ENCODE peak calls at places on chromosomes 1 and 21, in nine cellular contexts. One of them, this sample, is unnamed.

GRCh38 chr1:155479205-155479604 is 83.4 kb downstream of the ASH1L start:
- DNase-seq in pancreas: no peak
- DNase-seq in Panc1: no peak
- DNase-seq in fibroblast of villous mesenchyme: peak
- DNase-seq in GM23338: no peak
- DNase-seq in fibroblast of the aortic adventitia: peak
- DNase-seq in NB4: peak
- DNase-seq in HCT116: no peak
- DNase-seq in choroid plexus epithelial cell: peak
- DNase-seq in this sample: peak

GRCh38 chr21:44982558-44983244 is 42.9 kb downstream of the SLX9 start:
- DNase-seq in fibroblast of villous mesenchyme: peak
- DNase-seq in NB4: no peak
- DNase-seq in choroid plexus epithelial cell: peak
- DNase-seq in fibroblast of the aortic adventitia: no peak
- DNase-seq in HCT116: no peak
- DNase-seq in Panc1: no peak
- DNase-seq in pancreas: peak
- DNase-seq in GM23338: no peak
- DNase-seq in this sample: no peak

GRCh38 chr21:32083175-32083574 is 195.7 kb downstream of the MIS18A start:
- DNase-seq in pancreas: no peak
- DNase-seq in GM23338: no peak
- DNase-seq in HCT116: no peak
- DNase-seq in Panc1: no peak
- DNase-seq in NB4: no peak
- DNase-seq in choroid plexus epithelial cell: no peak
- DNase-seq in fibroblast of villous mesenchyme: no peak
- DNase-seq in fibroblast of the aortic adventitia: no peak
- DNase-seq in this sample: no peak

GRCh38 chr1:110538082-110538481 is 19.1 kb upstream of the KCNA10 start:
- DNase-seq in GM23338: peak
- DNase-seq in choroid plexus epithelial cell: no peak
- DNase-seq in pancreas: no peak
- DNase-seq in HCT116: no peak
- DNase-seq in NB4: no peak
- DNase-seq in Panc1: no peak
- DNase-seq in fibroblast of the aortic adventitia: no peak
- DNase-seq in fibroblast of villous mesenchyme: no peak
- DNase-seq in this sample: no peak

GRCh38 chr1:96710708-96711477 is 10.7 kb upstream of the PTBP2 start:
- DNase-seq in Panc1: no peak
- DNase-seq in pancreas: no peak
- DNase-seq in choroid plexus epithelial cell: peak
- DNase-seq in NB4: peak
- DNase-seq in GM23338: no peak
- DNase-seq in HCT116: no peak
- DNase-seq in fibroblast of the aortic adventitia: peak
- DNase-seq in fibroblast of villous mesenchyme: no peak
- DNase-seq in this sample: peak

GRCh38 chr1:44832068-44832700 is 10.9 kb downstream of the PTCH2 start:
- DNase-seq in NB4: no peak
- DNase-seq in pancreas: no peak
- DNase-seq in Panc1: no peak
- DNase-seq in choroid plexus epithelial cell: no peak
- DNase-seq in GM23338: peak
- DNase-seq in fibroblast of the aortic adventitia: no peak
- DNase-seq in fibroblast of villous mesenchyme: no peak
- DNase-seq in HCT116: no peak
- DNase-seq in this sample: no peak

GRCh38 chr1:201488817-201489581 is 17.9 kb downstream of the CSRP1 start:
- DNase-seq in fibroblast of the aortic adventitia: peak
- DNase-seq in Panc1: no peak
- DNase-seq in HCT116: peak
- DNase-seq in pancreas: no peak
- DNase-seq in NB4: no peak
- DNase-seq in choroid plexus epithelial cell: peak
- DNase-seq in GM23338: no peak
- DNase-seq in fibroblast of villous mesenchyme: peak
- DNase-seq in this sample: peak

GRCh38 chr1:107315652-107316051 is 174.8 kb downstream of the NTNG1 start:
- DNase-seq in GM23338: no peak
- DNase-seq in fibroblast of the aortic adventitia: no peak
- DNase-seq in fibroblast of villous mesenchyme: no peak
- DNase-seq in NB4: no peak
- DNase-seq in Panc1: no peak
- DNase-seq in pancreas: no peak
- DNase-seq in HCT116: no peak
- DNase-seq in choroid plexus epithelial cell: no peak
- DNase-seq in this sample: no peak

GRCh38 chr1:157969693-157970485 is 23.6 kb upstream of the KIRREL1 start:
- DNase-seq in fibroblast of the aortic adventitia: peak
- DNase-seq in NB4: peak
- DNase-seq in pancreas: no peak
- DNase-seq in GM23338: peak
- DNase-seq in Panc1: no peak
- DNase-seq in HCT116: peak
- DNase-seq in choroid plexus epithelial cell: peak
- DNase-seq in fibroblast of villous mesenchyme: peak
- DNase-seq in this sample: peak

GRCh38 chr1:53134961-53135734 is 7.3 kb downstream of the SLC1A7 start:
- DNase-seq in fibroblast of the aortic adventitia: peak
- DNase-seq in GM23338: no peak
- DNase-seq in Panc1: no peak
- DNase-seq in HCT116: no peak
- DNase-seq in pancreas: no peak
- DNase-seq in NB4: no peak
- DNase-seq in choroid plexus epithelial cell: no peak
- DNase-seq in fibroblast of villous mesenchyme: peak
- DNase-seq in this sample: peak

GRCh38 chr1:117857434-117857833 is 72.0 kb downstream of the GDAP2 start:
- DNase-seq in pancreas: no peak
- DNase-seq in NB4: no peak
- DNase-seq in fibroblast of the aortic adventitia: peak
- DNase-seq in choroid plexus epithelial cell: no peak
- DNase-seq in fibroblast of villous mesenchyme: peak
- DNase-seq in GM23338: no peak
- DNase-seq in HCT116: no peak
- DNase-seq in Panc1: no peak
- DNase-seq in this sample: no peak

GRCh38 chr1:153348511-153349362 is at the start of gene PGLYRP4:
- DNase-seq in HCT116: peak
- DNase-seq in choroid plexus epithelial cell: no peak
- DNase-seq in pancreas: no peak
- DNase-seq in NB4: no peak
- DNase-seq in fibroblast of the aortic adventitia: no peak
- DNase-seq in fibroblast of villous mesenchyme: no peak
- DNase-seq in Panc1: no peak
- DNase-seq in GM23338: peak
- DNase-seq in this sample: no peak

GRCh38 chr1:152398812-152399698 is 15.0 kb downstream of the CRNN start:
- DNase-seq in fibroblast of villous mesenchyme: no peak
- DNase-seq in HCT116: peak
- DNase-seq in Panc1: no peak
- DNase-seq in NB4: peak
- DNase-seq in choroid plexus epithelial cell: peak
- DNase-seq in GM23338: peak
- DNase-seq in pancreas: no peak
- DNase-seq in fibroblast of the aortic adventitia: peak
- DNase-seq in this sample: peak

GRCh38 chr1:187264995-187265602 is 436.4 kb downstream of the PLA2G4A start:
- DNase-seq in Panc1: peak
- DNase-seq in GM23338: peak
- DNase-seq in HCT116: peak
- DNase-seq in choroid plexus epithelial cell: peak
- DNase-seq in fibroblast of the aortic adventitia: peak
- DNase-seq in NB4: peak
- DNase-seq in fibroblast of villous mesenchyme: peak
- DNase-seq in pancreas: no peak
- DNase-seq in this sample: peak

GRCh38 chr1:156487862-156488261 is 12.7 kb downstream of the MEF2D start:
- DNase-seq in GM23338: no peak
- DNase-seq in HCT116: no peak
- DNase-seq in pancreas: peak
- DNase-seq in Panc1: no peak
- DNase-seq in NB4: no peak
- DNase-seq in fibroblast of the aortic adventitia: no peak
- DNase-seq in fibroblast of villous mesenchyme: no peak
- DNase-seq in choroid plexus epithelial cell: no peak
- DNase-seq in this sample: no peak

GRCh38 chr1:179366093-179366800 is 476 bp downstream of the AXDND1 start:
- DNase-seq in choroid plexus epithelial cell: peak
- DNase-seq in fibroblast of the aortic adventitia: no peak
- DNase-seq in pancreas: no peak
- DNase-seq in NB4: no peak
- DNase-seq in fibroblast of villous mesenchyme: peak
- DNase-seq in GM23338: peak
- DNase-seq in HCT116: no peak
- DNase-seq in Panc1: no peak
- DNase-seq in this sample: peak

GRCh38 chr1:15220825-15221431 is 26.1 kb upstream of the FHAD1 start:
- DNase-seq in Panc1: no peak
- DNase-seq in NB4: no peak
- DNase-seq in GM23338: peak
- DNase-seq in pancreas: no peak
- DNase-seq in HCT116: no peak
- DNase-seq in fibroblast of the aortic adventitia: no peak
- DNase-seq in choroid plexus epithelial cell: no peak
- DNase-seq in fibroblast of villous mesenchyme: no peak
- DNase-seq in this sample: no peak
- TF ChIP-seq CTCF in Panc1: no peak
- TF ChIP-seq CTCF in NB4: no peak
- TF ChIP-seq CTCF in GM23338: no peak
- TF ChIP-seq CTCF in pancreas: no peak
- TF ChIP-seq CTCF in HCT116: no peak
- TF ChIP-seq CTCF in fibroblast of the aortic adventitia: no peak
- TF ChIP-seq CTCF in choroid plexus epithelial cell: no peak
- TF ChIP-seq CTCF in fibroblast of villous mesenchyme: no peak
- TF ChIP-seq CTCF in this sample: no peak

GRCh38 chr1:84347547-84348239 is 46.2 kb downstream of the SAMD13 start:
- DNase-seq in fibroblast of villous mesenchyme: peak
- DNase-seq in GM23338: no peak
- DNase-seq in choroid plexus epithelial cell: peak
- DNase-seq in NB4: no peak
- DNase-seq in Panc1: no peak
- DNase-seq in HCT116: no peak
- DNase-seq in pancreas: no peak
- DNase-seq in fibroblast of the aortic adventitia: peak
- DNase-seq in this sample: peak
- H3K4me3 ChIP-seq in fibroblast of villous mesenchyme: no peak
- H3K4me3 ChIP-seq in GM23338: no peak
- H3K4me3 ChIP-seq in choroid plexus epithelial cell: no peak
- H3K4me3 ChIP-seq in NB4: no peak
- H3K4me3 ChIP-seq in Panc1: no peak
- H3K4me3 ChIP-seq in HCT116: peak
- H3K4me3 ChIP-seq in pancreas: no peak
- H3K4me3 ChIP-seq in fibroblast of the aortic adventitia: no peak
- H3K4me3 ChIP-seq in this sample: no peak

GRCh38 chr1:84724128-84724860 is 34.0 kb upstream of the SSX2IP start:
- DNase-seq in Panc1: peak
- DNase-seq in HCT116: peak
- DNase-seq in pancreas: no peak
- DNase-seq in fibroblast of villous mesenchyme: no peak
- DNase-seq in fibroblast of the aortic adventitia: no peak
- DNase-seq in choroid plexus epithelial cell: no peak
- DNase-seq in GM23338: peak
- DNase-seq in NB4: peak
- DNase-seq in this sample: no peak
- TF ChIP-seq CTCF in Panc1: peak
- TF ChIP-seq CTCF in HCT116: peak
- TF ChIP-seq CTCF in pancreas: peak
- TF ChIP-seq CTCF in fibroblast of villous mesenchyme: peak
- TF ChIP-seq CTCF in fibroblast of the aortic adventitia: no peak
- TF ChIP-seq CTCF in choroid plexus epithelial cell: peak
- TF ChIP-seq CTCF in GM23338: peak
- TF ChIP-seq CTCF in NB4: peak
- TF ChIP-seq CTCF in this sample: no peak

GRCh38 chr21:41778974-41779600 is 12.2 kb upstream of the RIPK4 start:
- DNase-seq in Panc1: no peak
- DNase-seq in HCT116: no peak
- DNase-seq in GM23338: peak
- DNase-seq in choroid plexus epithelial cell: no peak
- DNase-seq in fibroblast of the aortic adventitia: peak
- DNase-seq in pancreas: no peak
- DNase-seq in NB4: no peak
- DNase-seq in fibroblast of villous mesenchyme: no peak
- DNase-seq in this sample: no peak
- H3K4me3 ChIP-seq in Panc1: peak
- H3K4me3 ChIP-seq in HCT116: no peak
- H3K4me3 ChIP-seq in GM23338: peak
- H3K4me3 ChIP-seq in choroid plexus epithelial cell: no peak
- H3K4me3 ChIP-seq in fibroblast of the aortic adventitia: no peak
- H3K4me3 ChIP-seq in pancreas: peak
- H3K4me3 ChIP-seq in NB4: no peak
- H3K4me3 ChIP-seq in fibroblast of villous mesenchyme: no peak
- H3K4me3 ChIP-seq in this sample: no peak

GRCh38 chr1:27179373-27179772 is 24.4 kb upstream of the SLC9A1 start:
- DNase-seq in Panc1: no peak
- DNase-seq in HCT116: no peak
- DNase-seq in choroid plexus epithelial cell: peak
- DNase-seq in NB4: no peak
- DNase-seq in GM23338: no peak
- DNase-seq in fibroblast of the aortic adventitia: peak
- DNase-seq in pancreas: no peak
- DNase-seq in fibroblast of villous mesenchyme: peak
- DNase-seq in this sample: peak

GRCh38 chr1:27176954-27177353 is 22.0 kb upstream of the SLC9A1 start:
- DNase-seq in GM23338: no peak
- DNase-seq in fibroblast of the aortic adventitia: no peak
- DNase-seq in HCT116: no peak
- DNase-seq in Panc1: no peak
- DNase-seq in choroid plexus epithelial cell: no peak
- DNase-seq in fibroblast of villous mesenchyme: no peak
- DNase-seq in NB4: no peak
- DNase-seq in pancreas: no peak
- DNase-seq in this sample: no peak

GRCh38 chr1:27180037-27180436 is 25.1 kb upstream of the SLC9A1 start:
- DNase-seq in fibroblast of the aortic adventitia: no peak
- DNase-seq in HCT116: no peak
- DNase-seq in Panc1: no peak
- DNase-seq in NB4: no peak
- DNase-seq in GM23338: no peak
- DNase-seq in choroid plexus epithelial cell: no peak
- DNase-seq in fibroblast of villous mesenchyme: no peak
- DNase-seq in pancreas: no peak
- DNase-seq in this sample: no peak

DNA sequence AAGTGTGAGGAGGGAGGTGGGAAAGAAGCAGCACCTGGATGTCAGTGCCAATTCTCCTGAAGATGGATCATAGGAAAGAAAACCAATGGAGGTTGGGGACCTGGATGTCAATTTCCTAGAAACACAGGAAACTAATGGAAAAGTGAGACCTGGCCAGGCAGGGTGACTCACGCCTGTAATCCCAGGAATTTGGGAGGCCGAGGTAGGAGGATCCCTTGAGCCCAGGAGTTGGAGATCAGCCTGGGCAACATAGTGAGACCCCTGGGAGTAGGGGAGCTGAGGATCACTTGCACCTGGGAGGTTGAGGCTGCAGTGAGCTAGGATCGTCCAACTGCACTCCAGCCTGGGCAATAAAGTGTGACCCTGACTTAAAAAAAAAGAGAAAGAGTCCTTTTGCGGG is 21.4 kb upstream of the SLC9A1 start:
- DNase-seq in choroid plexus epithelial cell: no peak
- DNase-seq in NB4: no peak
- DNase-seq in fibroblast of the aortic adventitia: no peak
- DNase-seq in GM23338: no peak
- DNase-seq in Panc1: no peak
- DNase-seq in fibroblast of villous mesenchyme: no peak
- DNase-seq in pancreas: no peak
- DNase-seq in HCT116: no peak
- DNase-seq in this sample: no peak
- TF ChIP-seq CTCF in choroid plexus epithelial cell: no peak
- TF ChIP-seq CTCF in NB4: no peak
- TF ChIP-seq CTCF in fibroblast of the aortic adventitia: no peak
- TF ChIP-seq CTCF in GM23338: no peak
- TF ChIP-seq CTCF in Panc1: no peak
- TF ChIP-seq CTCF in fibroblast of villous mesenchyme: no peak
- TF ChIP-seq CTCF in pancreas: no peak
- TF ChIP-seq CTCF in HCT116: no peak
- TF ChIP-seq CTCF in this sample: no peak